ENCODE peak calls at places on chromosomes 11 and 22, in ten cellular contexts. One of them, this sample, is unnamed.

GRCh38 chr11:120121914-120122473 is 15.9 kb downstream of the TRIM29 start:
- ATAC-seq in HCT116: peak; percentile 55
- ATAC-seq in left lobe of liver: peak; percentile 26
- ATAC-seq in activated naive CD8-positive, alpha-beta T cell treated with anti-CD3 and anti-CD28 coated beads, Interleukin-2, amount 10 ng/mL, durations not matched to agents 7 days and 5 days: no peak
- ATAC-seq in naive thymus-derived CD8-positive, alpha-beta T cell: no peak
- ATAC-seq in Panc1: no peak
- ATAC-seq in effector memory CD8-positive, alpha-beta T cell: no peak
- ATAC-seq in pancreas: peak; percentile 57
- ATAC-seq in stimulated activated naive CD8-positive, alpha-beta T cell treated with anti-CD3 and anti-CD28 coated beads, Interleukin-15, Interleukin-2, amounts not matched to agents 100 U/mL and 50 U/mL, for 24 hours: no peak
- ATAC-seq in stimulated activated effector memory CD8-positive, alpha-beta T cell treated with anti-CD3 and anti-CD28 coated beads, Interleukin-12 subunit alpha, Interleukin-12 subunit beta, amount 100 ng/mL, for 72 hours: no peak
- ATAC-seq in this sample: no peak

GRCh38 chr11:33742249-33742851 is 6.1 kb upstream of the CD59 start:
- ATAC-seq in HCT116: peak; percentile 63
- ATAC-seq in left lobe of liver: peak; percentile 61
- ATAC-seq in activated naive CD8-positive, alpha-beta T cell treated with anti-CD3 and anti-CD28 coated beads, Interleukin-2, amount 10 ng/mL, durations not matched to agents 7 days and 5 days: no peak
- ATAC-seq in naive thymus-derived CD8-positive, alpha-beta T cell: peak; percentile 55
- ATAC-seq in Panc1: peak; percentile 82
- ATAC-seq in effector memory CD8-positive, alpha-beta T cell: peak; percentile 66
- ATAC-seq in pancreas: no peak
- ATAC-seq in stimulated activated naive CD8-positive, alpha-beta T cell treated with anti-CD3 and anti-CD28 coated beads, Interleukin-15, Interleukin-2, amounts not matched to agents 100 U/mL and 50 U/mL, for 24 hours: no peak
- ATAC-seq in stimulated activated effector memory CD8-positive, alpha-beta T cell treated with anti-CD3 and anti-CD28 coated beads, Interleukin-12 subunit alpha, Interleukin-12 subunit beta, amount 100 ng/mL, for 72 hours: no peak
- ATAC-seq in this sample: no peak

GRCh38 chr22:47369431-47370015 is 607.1 kb downstream of the TBC1D22A start:
- ATAC-seq in HCT116: no peak
- ATAC-seq in left lobe of liver: no peak
- ATAC-seq in activated naive CD8-positive, alpha-beta T cell treated with anti-CD3 and anti-CD28 coated beads, Interleukin-2, amount 10 ng/mL, durations not matched to agents 7 days and 5 days: no peak
- ATAC-seq in naive thymus-derived CD8-positive, alpha-beta T cell: no peak
- ATAC-seq in Panc1: no peak
- ATAC-seq in effector memory CD8-positive, alpha-beta T cell: no peak
- ATAC-seq in pancreas: no peak
- ATAC-seq in stimulated activated naive CD8-positive, alpha-beta T cell treated with anti-CD3 and anti-CD28 coated beads, Interleukin-15, Interleukin-2, amounts not matched to agents 100 U/mL and 50 U/mL, for 24 hours: no peak
- ATAC-seq in stimulated activated effector memory CD8-positive, alpha-beta T cell treated with anti-CD3 and anti-CD28 coated beads, Interleukin-12 subunit alpha, Interleukin-12 subunit beta, amount 100 ng/mL, for 72 hours: no peak
- ATAC-seq in this sample: no peak

GRCh38 chr11:256952-257737 is 20.4 kb downstream of the PSMD13 start:
- ATAC-seq in HCT116: no peak
- ATAC-seq in left lobe of liver: no peak
- ATAC-seq in activated naive CD8-positive, alpha-beta T cell treated with anti-CD3 and anti-CD28 coated beads, Interleukin-2, amount 10 ng/mL, durations not matched to agents 7 days and 5 days: no peak
- ATAC-seq in naive thymus-derived CD8-positive, alpha-beta T cell: no peak
- ATAC-seq in Panc1: no peak
- ATAC-seq in effector memory CD8-positive, alpha-beta T cell: no peak
- ATAC-seq in pancreas: no peak
- ATAC-seq in stimulated activated naive CD8-positive, alpha-beta T cell treated with anti-CD3 and anti-CD28 coated beads, Interleukin-15, Interleukin-2, amounts not matched to agents 100 U/mL and 50 U/mL, for 24 hours: no peak
- ATAC-seq in stimulated activated effector memory CD8-positive, alpha-beta T cell treated with anti-CD3 and anti-CD28 coated beads, Interleukin-12 subunit alpha, Interleukin-12 subunit beta, amount 100 ng/mL, for 72 hours: no peak
- ATAC-seq in this sample: no peak

GRCh38 chr11:35282226-35282882 is 137.0 kb downstream of the SLC1A2 start:
- ATAC-seq in HCT116: no peak
- ATAC-seq in left lobe of liver: no peak
- ATAC-seq in activated naive CD8-positive, alpha-beta T cell treated with anti-CD3 and anti-CD28 coated beads, Interleukin-2, amount 10 ng/mL, durations not matched to agents 7 days and 5 days: peak; percentile 86
- ATAC-seq in naive thymus-derived CD8-positive, alpha-beta T cell: no peak
- ATAC-seq in Panc1: peak; percentile 73
- ATAC-seq in effector memory CD8-positive, alpha-beta T cell: peak; percentile 58
- ATAC-seq in pancreas: no peak
- ATAC-seq in stimulated activated naive CD8-positive, alpha-beta T cell treated with anti-CD3 and anti-CD28 coated beads, Interleukin-15, Interleukin-2, amounts not matched to agents 100 U/mL and 50 U/mL, for 24 hours: peak; percentile 92
- ATAC-seq in stimulated activated effector memory CD8-positive, alpha-beta T cell treated with anti-CD3 and anti-CD28 coated beads, Interleukin-12 subunit alpha, Interleukin-12 subunit beta, amount 100 ng/mL, for 72 hours: peak; percentile 86
- ATAC-seq in this sample: peak; percentile 37

GRCh38 chr11:109132539-109132938 is 289.5 kb upstream of the C11orf87 start:
- ATAC-seq in HCT116: no peak
- ATAC-seq in left lobe of liver: no peak
- ATAC-seq in activated naive CD8-positive, alpha-beta T cell treated with anti-CD3 and anti-CD28 coated beads, Interleukin-2, amount 10 ng/mL, durations not matched to agents 7 days and 5 days: no peak
- ATAC-seq in naive thymus-derived CD8-positive, alpha-beta T cell: no peak
- ATAC-seq in Panc1: no peak
- ATAC-seq in effector memory CD8-positive, alpha-beta T cell: no peak
- ATAC-seq in pancreas: no peak
- ATAC-seq in stimulated activated naive CD8-positive, alpha-beta T cell treated with anti-CD3 and anti-CD28 coated beads, Interleukin-15, Interleukin-2, amounts not matched to agents 100 U/mL and 50 U/mL, for 24 hours: peak; percentile 28
- ATAC-seq in stimulated activated effector memory CD8-positive, alpha-beta T cell treated with anti-CD3 and anti-CD28 coated beads, Interleukin-12 subunit alpha, Interleukin-12 subunit beta, amount 100 ng/mL, for 72 hours: peak; percentile 19
- ATAC-seq in this sample: no peak

GRCh38 chr11:2302844-2303626 is 1.2 kb downstream of the TSPAN32 start:
- ATAC-seq in HCT116: no peak
- ATAC-seq in left lobe of liver: peak; percentile 44
- ATAC-seq in activated naive CD8-positive, alpha-beta T cell treated with anti-CD3 and anti-CD28 coated beads, Interleukin-2, amount 10 ng/mL, durations not matched to agents 7 days and 5 days: no peak
- ATAC-seq in naive thymus-derived CD8-positive, alpha-beta T cell: peak; percentile 3
- ATAC-seq in Panc1: no peak
- ATAC-seq in effector memory CD8-positive, alpha-beta T cell: peak; percentile 5
- ATAC-seq in pancreas: peak; percentile 53
- ATAC-seq in stimulated activated naive CD8-positive, alpha-beta T cell treated with anti-CD3 and anti-CD28 coated beads, Interleukin-15, Interleukin-2, amounts not matched to agents 100 U/mL and 50 U/mL, for 24 hours: peak; percentile 14
- ATAC-seq in stimulated activated effector memory CD8-positive, alpha-beta T cell treated with anti-CD3 and anti-CD28 coated beads, Interleukin-12 subunit alpha, Interleukin-12 subunit beta, amount 100 ng/mL, for 72 hours: peak; percentile 57
- ATAC-seq in this sample: no peak

GRCh38 chr11:45921561-45922424 is 663 bp upstream of the LARGE2 start:
- ATAC-seq in HCT116: peak; percentile 55
- ATAC-seq in left lobe of liver: peak; percentile 53
- ATAC-seq in activated naive CD8-positive, alpha-beta T cell treated with anti-CD3 and anti-CD28 coated beads, Interleukin-2, amount 10 ng/mL, durations not matched to agents 7 days and 5 days: no peak
- ATAC-seq in naive thymus-derived CD8-positive, alpha-beta T cell: no peak
- ATAC-seq in Panc1: no peak
- ATAC-seq in effector memory CD8-positive, alpha-beta T cell: no peak
- ATAC-seq in pancreas: peak; percentile 68
- ATAC-seq in stimulated activated naive CD8-positive, alpha-beta T cell treated with anti-CD3 and anti-CD28 coated beads, Interleukin-15, Interleukin-2, amounts not matched to agents 100 U/mL and 50 U/mL, for 24 hours: no peak
- ATAC-seq in stimulated activated effector memory CD8-positive, alpha-beta T cell treated with anti-CD3 and anti-CD28 coated beads, Interleukin-12 subunit alpha, Interleukin-12 subunit beta, amount 100 ng/mL, for 72 hours: no peak
- ATAC-seq in this sample: no peak

GRCh38 chr22:30881361-30882180 is 87.0 kb downstream of the MORC2 start:
- ATAC-seq in HCT116: peak; percentile 35
- ATAC-seq in left lobe of liver: peak; percentile 82
- ATAC-seq in activated naive CD8-positive, alpha-beta T cell treated with anti-CD3 and anti-CD28 coated beads, Interleukin-2, amount 10 ng/mL, durations not matched to agents 7 days and 5 days: no peak
- ATAC-seq in naive thymus-derived CD8-positive, alpha-beta T cell: no peak
- ATAC-seq in Panc1: no peak
- ATAC-seq in effector memory CD8-positive, alpha-beta T cell: no peak
- ATAC-seq in pancreas: peak; percentile 41
- ATAC-seq in stimulated activated naive CD8-positive, alpha-beta T cell treated with anti-CD3 and anti-CD28 coated beads, Interleukin-15, Interleukin-2, amounts not matched to agents 100 U/mL and 50 U/mL, for 24 hours: no peak
- ATAC-seq in stimulated activated effector memory CD8-positive, alpha-beta T cell treated with anti-CD3 and anti-CD28 coated beads, Interleukin-12 subunit alpha, Interleukin-12 subunit beta, amount 100 ng/mL, for 72 hours: no peak
- ATAC-seq in this sample: no peak

GRCh38 chr11:10579700-10580099 is 11.2 kb upstream of the LYVE1 start:
- ATAC-seq in HCT116: no peak
- ATAC-seq in left lobe of liver: no peak
- ATAC-seq in activated naive CD8-positive, alpha-beta T cell treated with anti-CD3 and anti-CD28 coated beads, Interleukin-2, amount 10 ng/mL, durations not matched to agents 7 days and 5 days: no peak
- ATAC-seq in naive thymus-derived CD8-positive, alpha-beta T cell: no peak
- ATAC-seq in Panc1: no peak
- ATAC-seq in effector memory CD8-positive, alpha-beta T cell: no peak
- ATAC-seq in pancreas: no peak
- ATAC-seq in stimulated activated naive CD8-positive, alpha-beta T cell treated with anti-CD3 and anti-CD28 coated beads, Interleukin-15, Interleukin-2, amounts not matched to agents 100 U/mL and 50 U/mL, for 24 hours: no peak
- ATAC-seq in stimulated activated effector memory CD8-positive, alpha-beta T cell treated with anti-CD3 and anti-CD28 coated beads, Interleukin-12 subunit alpha, Interleukin-12 subunit beta, amount 100 ng/mL, for 72 hours: no peak
- ATAC-seq in this sample: no peak

GRCh38 chr11:13114566-13115465 is 105.7 kb downstream of the RASSF10 start:
- ATAC-seq in HCT116: peak; percentile 73
- ATAC-seq in left lobe of liver: no peak
- ATAC-seq in activated naive CD8-positive, alpha-beta T cell treated with anti-CD3 and anti-CD28 coated beads, Interleukin-2, amount 10 ng/mL, durations not matched to agents 7 days and 5 days: no peak
- ATAC-seq in naive thymus-derived CD8-positive, alpha-beta T cell: no peak
- ATAC-seq in Panc1: no peak
- ATAC-seq in effector memory CD8-positive, alpha-beta T cell: no peak
- ATAC-seq in pancreas: peak; percentile 64
- ATAC-seq in stimulated activated naive CD8-positive, alpha-beta T cell treated with anti-CD3 and anti-CD28 coated beads, Interleukin-15, Interleukin-2, amounts not matched to agents 100 U/mL and 50 U/mL, for 24 hours: no peak
- ATAC-seq in stimulated activated effector memory CD8-positive, alpha-beta T cell treated with anti-CD3 and anti-CD28 coated beads, Interleukin-12 subunit alpha, Interleukin-12 subunit beta, amount 100 ng/mL, for 72 hours: no peak
- ATAC-seq in this sample: no peak

GRCh38 chr11:876550-876949 is 33.9 kb downstream of the TSPAN4 start:
- ATAC-seq in HCT116: no peak
- ATAC-seq in left lobe of liver: peak; percentile 81
- ATAC-seq in activated naive CD8-positive, alpha-beta T cell treated with anti-CD3 and anti-CD28 coated beads, Interleukin-2, amount 10 ng/mL, durations not matched to agents 7 days and 5 days: no peak
- ATAC-seq in naive thymus-derived CD8-positive, alpha-beta T cell: no peak
- ATAC-seq in Panc1: peak; percentile 15
- ATAC-seq in effector memory CD8-positive, alpha-beta T cell: no peak
- ATAC-seq in pancreas: peak; percentile 92
- ATAC-seq in stimulated activated naive CD8-positive, alpha-beta T cell treated with anti-CD3 and anti-CD28 coated beads, Interleukin-15, Interleukin-2, amounts not matched to agents 100 U/mL and 50 U/mL, for 24 hours: no peak
- ATAC-seq in stimulated activated effector memory CD8-positive, alpha-beta T cell treated with anti-CD3 and anti-CD28 coated beads, Interleukin-12 subunit alpha, Interleukin-12 subunit beta, amount 100 ng/mL, for 72 hours: no peak
- ATAC-seq in this sample: peak; percentile 30

GRCh38 chr11:6635082-6635932 is 16.1 kb upstream of the TPP1 start:
- ATAC-seq in HCT116: peak; percentile 43
- ATAC-seq in left lobe of liver: peak; percentile 58
- ATAC-seq in activated naive CD8-positive, alpha-beta T cell treated with anti-CD3 and anti-CD28 coated beads, Interleukin-2, amount 10 ng/mL, durations not matched to agents 7 days and 5 days: no peak
- ATAC-seq in naive thymus-derived CD8-positive, alpha-beta T cell: no peak
- ATAC-seq in Panc1: no peak
- ATAC-seq in effector memory CD8-positive, alpha-beta T cell: no peak
- ATAC-seq in pancreas: peak; percentile 42
- ATAC-seq in stimulated activated naive CD8-positive, alpha-beta T cell treated with anti-CD3 and anti-CD28 coated beads, Interleukin-15, Interleukin-2, amounts not matched to agents 100 U/mL and 50 U/mL, for 24 hours: no peak
- ATAC-seq in stimulated activated effector memory CD8-positive, alpha-beta T cell treated with anti-CD3 and anti-CD28 coated beads, Interleukin-12 subunit alpha, Interleukin-12 subunit beta, amount 100 ng/mL, for 72 hours: no peak
- ATAC-seq in this sample: peak; percentile 59

GRCh38 chr22:44828193-44828592 is 75.8 kb downstream of the ARHGAP8 start:
- ATAC-seq in HCT116: peak; percentile 89
- ATAC-seq in left lobe of liver: peak; percentile 38
- ATAC-seq in activated naive CD8-positive, alpha-beta T cell treated with anti-CD3 and anti-CD28 coated beads, Interleukin-2, amount 10 ng/mL, durations not matched to agents 7 days and 5 days: no peak
- ATAC-seq in naive thymus-derived CD8-positive, alpha-beta T cell: no peak
- ATAC-seq in Panc1: peak; percentile 85
- ATAC-seq in effector memory CD8-positive, alpha-beta T cell: no peak
- ATAC-seq in pancreas: no peak
- ATAC-seq in stimulated activated naive CD8-positive, alpha-beta T cell treated with anti-CD3 and anti-CD28 coated beads, Interleukin-15, Interleukin-2, amounts not matched to agents 100 U/mL and 50 U/mL, for 24 hours: peak; percentile 43
- ATAC-seq in stimulated activated effector memory CD8-positive, alpha-beta T cell treated with anti-CD3 and anti-CD28 coated beads, Interleukin-12 subunit alpha, Interleukin-12 subunit beta, amount 100 ng/mL, for 72 hours: peak; percentile 51
- ATAC-seq in this sample: no peak

This sample was measured in gastroesophageal sphincter.